ENCODE peak calls at places on chromosomes 7 and 10, in ten cellular contexts. R is activated CD8-positive, alpha-beta memory T cell treated with anti-CD3 and anti-CD28 coated beads, Interleukin-2, amount 10 ng/mL, durations not matched to agents 7 days and 5 days; H is ELF-1; J is ELR; M is activated T-cell treated with anti-CD3 and anti-CD28 coated beads for 48 hours; I is CD8-positive, alpha-beta T cell; S is brain microvascular endothelial cell; G is CD4-positive, CD25-positive, alpha-beta regulatory T cell; K is RWPE1; Y is stimulated activated CD8-positive, alpha-beta memory T cell treated with anti-CD3 and anti-CD28 coated beads, Interleukin-7, amount 100 ng/mL, for 24 hours. C is an unnamed sample.

GRCh38 chr10:119306964-119307363 is 99.6 kb downstream of the GRK5 start:
- DNase-seq in Y (no peak), S (no peak), J (peak; percentile 53), H (no peak), G (no peak), I (no peak), K (no peak), M (no peak), R (no peak), C (no peak)

GRCh38 chr7:150958603-150959002 is 19.5 kb downstream of the KCNH2 start:
- DNase-seq in J (no peak), S (no peak), Y (no peak), K (no peak), I (no peak), M (no peak), R (no peak), G (no peak), H (no peak), C (no peak)

GRCh38 chr7:87032604-87033003 is 26.9 kb downstream of the ELAPOR2 start:
- DNase-seq in R (no peak), I (no peak), J (no peak), Y (no peak), H (no peak), G (no peak), S (no peak), M (no peak), K (no peak), C (no peak)

GRCh38 chr7:148782757-148783456 is 84.2 kb downstream of the CUL1 start:
- DNase-seq in M (no peak), I (no peak), K (no peak), H (no peak), Y (no peak), G (no peak), S (no peak), R (no peak), J (no peak), C (peak; percentile 58)

GRCh38 chr10:51269816-51270215 is 195.5 kb downstream of the PRKG1 start:
- DNase-seq in I (no peak), R (no peak), H (no peak), K (no peak), S (peak; percentile 54), M (no peak), J (no peak), Y (no peak), G (no peak), C (no peak)

GRCh38 chr7:1705856-1706255 is 35.8 kb downstream of the ELFN1 start:
- DNase-seq in M (no peak), I (no peak), H (no peak), G (no peak), Y (no peak), K (no peak), J (no peak), S (no peak), R (no peak), C (no peak)

GRCh38 chr7:1813394-1814088 is 143.5 kb downstream of the ELFN1 start:
- DNase-seq in I (no peak), G (no peak), S (no peak), H (no peak), R (peak; percentile 30), M (no peak), Y (no peak), K (no peak), J (no peak), C (no peak)

GRCh38 chr10:117455346-117455745 is 80.1 kb upstream of the PDZD8 start:
- DNase-seq in M (no peak), J (peak; percentile 55), K (no peak), I (no peak), G (no peak), H (no peak), S (no peak), R (no peak), Y (no peak), C (no peak)

GRCh38 chr10:11874568-11875182 is 51.5 kb downstream of the PROSER2 start:
- DNase-seq in G (no peak), Y (peak; percentile 30), R (peak; percentile 48), K (peak; percentile 77), H (peak; percentile 99), J (peak; percentile 11), S (peak; percentile 11), M (peak; percentile 47), I (peak; percentile 37), C (peak; percentile 89)

GRCh38 chr10:124194199-124194824 is 100.9 kb upstream of the CHST15 start:
- DNase-seq in S (no peak), I (no peak), M (no peak), Y (no peak), R (no peak), H (no peak), G (no peak), K (no peak), J (no peak), C (no peak)

GRCh38 chr10:103936022-103936421 is 18.0 kb upstream of the STN1 start:
- DNase-seq in S (no peak), K (no peak), H (no peak), Y (no peak), M (no peak), R (no peak), J (no peak), G (no peak), I (no peak), C (no peak)

GRCh38 chr7:151665363-151665762 is 145.7 kb upstream of the RHEB start:
- DNase-seq in H (no peak), S (peak; percentile 94), R (no peak), G (no peak), Y (no peak), I (no peak), K (no peak), J (no peak), M (no peak), C (no peak)

GRCh38 chr7:131560061-131560460 is 3.6 kb upstream of the PODXL start:
- DNase-seq in K (no peak), Y (no peak), M (no peak), S (no peak), R (no peak), H (no peak), J (no peak), G (no peak), I (no peak), C (no peak)

GRCh38 chr10:132397036-132397541 is at the start of gene PWWP2B:
- DNase-seq in I (peak; percentile 70), H (no peak), Y (no peak), R (peak; percentile 70), M (peak; percentile 37), S (no peak), K (no peak), J (peak; percentile 41), G (peak; percentile 56), C (no peak)

GRCh38 chr10:122181055-122181732 is 89.9 kb upstream of the BTBD16 start:
- DNase-seq in G (no peak), R (no peak), H (no peak), Y (no peak), I (no peak), M (no peak), J (peak; percentile 59), S (peak; percentile 50), K (peak; percentile 26), C (no peak)

GRCh38 chr10:71268751-71269150 is 50.3 kb upstream of the SLC29A3 start:
- DNase-seq in S (no peak), K (no peak), J (no peak), R (no peak), I (no peak), Y (no peak), G (no peak), H (no peak), M (no peak), C (no peak)

GRCh38 chr10:11875499-11876281 is 52.5 kb downstream of the PROSER2 start:
- DNase-seq in S (peak; percentile 79), J (peak; percentile 97), K (peak; percentile 95), G (no peak), I (no peak), R (no peak), M (no peak), H (peak; percentile 92), Y (no peak), C (peak; percentile 58)

GRCh38 chr10:70145166-70145665 is 1.3 kb downstream of the TYSND1 start:
- DNase-seq in S (no peak), H (peak; percentile 26), R (peak; percentile 53), I (no peak), M (no peak), K (peak; percentile 31), J (peak; percentile 26), G (no peak), Y (no peak), C (peak; percentile 32)

GRCh38 chr7:26723140-26723539 is 141.2 kb downstream of the SKAP2 start:
- DNase-seq in G (no peak), M (no peak), R (no peak), S (no peak), H (peak; percentile 35), I (no peak), K (no peak), J (no peak), Y (no peak), C (peak; percentile 80)

GRCh38 chr7:106717254-106717996 is 56.5 kb upstream of the CCDC71L start:
- DNase-seq in I (no peak), K (no peak), H (no peak), Y (no peak), M (no peak), G (no peak), J (no peak), R (no peak), S (no peak), C (no peak)

GRCh38 chr7:87310790-87311419 is 34.6 kb upstream of the CROT start:
- DNase-seq in R (no peak), M (no peak), S (no peak), Y (no peak), H (no peak), J (peak; percentile 48), I (no peak), G (no peak), K (no peak), C (no peak)

GRCh38 chr7:75980126-75980864 is 14.1 kb downstream of the TMEM120A start:
- DNase-seq in G (no peak), K (no peak), S (no peak), H (no peak), I (no peak), Y (no peak), J (no peak), M (no peak), R (no peak), C (no peak)

GRCh38 chr7:55056577-55057480 is 38.0 kb downstream of the EGFR start:
- DNase-seq in S (peak; percentile 83), M (no peak), J (no peak), I (no peak), R (no peak), Y (no peak), H (no peak), G (no peak), K (no peak), C (no peak)

GRCh38 chr10:96758423-96758822 is 38.1 kb upstream of the PIK3AP1 start:
- DNase-seq in H (no peak), G (no peak), J (no peak), M (no peak), R (no peak), K (no peak), S (no peak), I (no peak), Y (no peak), C (no peak)

GRCh38 chr10:58268946-58269831 is at the start of gene CISD1:
- DNase-seq in S (peak; percentile 99), R (peak; percentile 96), I (peak; percentile 91), Y (peak; percentile 88), G (peak; percentile 92), J (peak; percentile 100), H (peak; percentile 99), M (peak; percentile 89), K (peak; percentile 99), C (peak; percentile 99)

GRCh38 chr7:73977626-73978618 is 50.1 kb upstream of the ELN start:
- DNase-seq in S (no peak), R (no peak), G (no peak), Y (no peak), K (no peak), J (no peak), I (no peak), H (no peak), M (no peak), C (no peak)

GRCh38 chr10:58662314-58662713 is 149.6 kb downstream of the BICC1 start:
- DNase-seq in J (peak; percentile 90), S (peak; percentile 91), I (no peak), M (no peak), K (peak; percentile 74), R (no peak), G (no peak), H (no peak), Y (no peak), C (no peak)

GRCh38 chr10:8300925-8301707 is 246.6 kb downstream of the GATA3 start:
- DNase-seq in G (no peak), Y (no peak), K (no peak), I (no peak), H (no peak), R (no peak), S (no peak), M (no peak), J (no peak), C (no peak)